ENCODE peak calls at places on chromosomes 12 and 14, in ten cellular contexts. J is CD8-positive, alpha-beta T cell; I is foreskin keratinocyte; C is tibial nerve; Q is caudate nucleus; U is GM23248; S is Panc1; K is Peyer's patch; Y is neural progenitor cell; P is uterus. A is an unnamed sample.

GRCh38 chr14:61103541-61104339 is 122.7 kb downstream of the SLC38A6 start:
- DNase-seq in J (no peak), I (peak; percentile 88), C (no peak), Q (no peak), U (peak; percentile 97), S (peak; percentile 56), K (no peak), Y (peak; percentile 28), P (peak; percentile 60), A (peak; percentile 91)

GRCh38 chr12:40946612-40947194 is 241.4 kb upstream of the PDZRN4 start:
- DNase-seq in J (no peak), I (no peak), C (no peak), Q (no peak), U (peak; percentile 58), S (no peak), K (no peak), Y (peak; percentile 20), P (no peak), A (no peak)

GRCh38 chr12:78703820-78704525 is 160.6 kb upstream of the SYT1 start:
- DNase-seq in J (no peak), I (peak; percentile 90), C (no peak), Q (no peak), U (peak; percentile 90), S (peak; percentile 76), K (no peak), Y (no peak), P (no peak), A (no peak)

GRCh38 chr14:89912667-89913211 is 41.8 kb downstream of the EFCAB11 start:
- DNase-seq in J (no peak), I (peak; percentile 97), C (no peak), Q (no peak), U (peak; percentile 99), S (no peak), K (no peak), Y (no peak), P (peak; percentile 45), A (peak; percentile 72)

GRCh38 chr14:102415671-102416070 is 52.9 kb downstream of the TECPR2 start:
- DNase-seq in J (no peak), I (no peak), C (no peak), Q (peak; percentile 80), U (no peak), S (no peak), K (no peak), Y (no peak), P (no peak), A (no peak)

GRCh38 chr14:68938515-68939423 is 40.3 kb downstream of the ACTN1 start:
- DNase-seq in J (no peak), I (no peak), C (no peak), Q (no peak), U (no peak), S (no peak), K (peak; percentile 72), Y (no peak), P (peak; percentile 55), A (no peak)

GRCh38 chr14:70665448-70666363 is 24.0 kb downstream of the TTC9 start:
- DNase-seq in J (no peak), I (peak; percentile 54), C (no peak), Q (no peak), U (peak; percentile 49), S (no peak), K (peak; percentile 56), Y (peak; percentile 11), P (no peak), A (no peak)

GRCh38 chr14:26548431-26548830 is 49.4 kb downstream of the NOVA1 start:
- DNase-seq in J (no peak), I (no peak), C (no peak), Q (no peak), U (no peak), S (no peak), K (no peak), Y (no peak), P (no peak), A (no peak)

GRCh38 chr12:109289004-109289403 is 20.1 kb downstream of the FOXN4 start:
- DNase-seq in J (no peak), I (no peak), C (no peak), Q (no peak), U (no peak), S (no peak), K (no peak), Y (no peak), P (no peak), A (no peak)

GRCh38 chr12:91836264-91836663 is 309.4 kb downstream of the BTG1 start:
- DNase-seq in J (no peak), I (no peak), C (no peak), Q (no peak), U (no peak), S (no peak), K (no peak), Y (no peak), P (no peak), A (no peak)

GRCh38 chr12:91835693-91836092 is 310.0 kb downstream of the BTG1 start:
- DNase-seq in J (no peak), I (no peak), C (no peak), Q (no peak), U (no peak), S (no peak), K (no peak), Y (no peak), P (no peak), A (no peak)

GRCh38 chr12:91833780-91834359 is 311.8 kb downstream of the BTG1 start:
- DNase-seq in J (no peak), I (no peak), C (no peak), Q (no peak), U (no peak), S (no peak), K (no peak), Y (no peak), P (no peak), A (no peak)

GRCh38 chr12:91841786-91842185 is 303.9 kb downstream of the BTG1 start:
- DNase-seq in J (no peak), I (no peak), C (no peak), Q (no peak), U (no peak), S (no peak), K (no peak), Y (no peak), P (no peak), A (no peak)

DNA sequence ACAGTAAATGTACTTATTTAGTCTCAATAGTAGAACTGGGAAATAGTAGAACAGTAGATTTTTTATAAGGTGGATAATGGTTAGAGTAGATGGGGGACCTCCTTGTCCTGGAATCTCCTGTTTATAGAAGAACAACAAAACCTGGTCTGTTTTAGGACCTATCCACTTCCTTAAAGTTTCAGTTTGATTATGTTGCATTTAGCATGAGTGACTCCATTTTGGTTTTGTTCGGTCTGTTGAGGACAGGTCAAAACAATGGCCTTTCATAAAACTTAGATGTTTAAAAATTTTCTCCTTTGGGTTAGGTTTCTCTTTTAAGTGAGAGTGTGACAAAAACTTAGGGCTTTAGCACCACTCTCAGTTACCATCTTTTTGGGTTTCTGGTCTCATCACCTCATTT is 308.9 kb downstream of the BTG1 start:
- DNase-seq in J (no peak), I (no peak), C (no peak), Q (no peak), U (no peak), S (no peak), K (no peak), Y (no peak), P (no peak), A (no peak)
- H3K27ac ChIP-seq in J (no peak overlapping the region), I (no peak overlapping the region), C (no peak overlapping the region), Q (no peak overlapping the region), U (no peak overlapping the region), S (no peak overlapping the region), K (no peak overlapping the region), Y (no peak overlapping the region), P (no peak overlapping the region), A (no peak overlapping the region)

DNA sequence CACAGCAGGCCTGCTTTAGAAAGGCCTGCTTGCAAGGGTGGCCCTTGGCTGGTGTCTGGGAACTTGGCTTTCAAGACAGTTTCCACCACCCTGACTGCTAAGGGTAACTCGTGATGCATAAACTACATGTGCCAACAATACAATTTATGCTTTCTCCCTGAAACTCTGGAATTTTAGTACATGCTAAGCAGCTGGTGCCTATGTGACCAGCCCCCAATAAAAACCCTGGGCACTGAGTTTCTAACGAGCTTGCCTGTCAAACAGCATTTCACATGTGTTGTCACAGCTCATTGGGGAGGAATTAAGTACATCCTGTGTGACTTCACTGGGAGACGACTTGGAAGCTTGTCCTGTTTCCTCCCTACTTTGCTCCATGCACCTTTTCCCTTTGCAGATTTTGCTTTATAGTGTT is 133.1 kb downstream of the SLC5A8 start:
- DNase-seq in J (no peak), I (no peak), C (no peak), Q (no peak), U (peak; percentile 58), S (no peak), K (no peak), Y (no peak), P (no peak), A (no peak)
- H3K27ac ChIP-seq in J (no peak overlapping the region), I (no peak overlapping the region), C (no peak overlapping the region), Q (no peak overlapping the region), U (no peak overlapping the region), S (no peak overlapping the region), K (no peak overlapping the region), Y (no peak overlapping the region), P (no peak overlapping the region), A (peak overlapping the region; percentile 69)

GRCh38 chr12:54495327-54495726 is 2.2 kb upstream of the NCKAP1L start:
- DNase-seq in J (no peak), I (no peak), C (no peak), Q (no peak), U (no peak), S (no peak), K (no peak), Y (no peak), P (no peak), A (no peak)

GRCh38 chr12:54502485-54502884 is 4.9 kb downstream of the NCKAP1L start:
- DNase-seq in J (no peak), I (no peak), C (no peak), Q (no peak), U (no peak), S (no peak), K (no peak), Y (no peak), P (no peak), A (no peak)

GRCh38 chr12:54497883-54498282 is 331 bp downstream of the NCKAP1L start:
- DNase-seq in J (no peak), I (no peak), C (no peak), Q (no peak), U (no peak), S (no peak), K (no peak), Y (no peak), P (no peak), A (no peak)
- H3K27ac ChIP-seq in J (peak overlapping the region; percentile 57), I (no peak overlapping the region), C (peak overlapping the region; percentile 67), Q (peak overlapping the region; percentile 58), U (no peak overlapping the region), S (no peak overlapping the region), K (peak overlapping the region; percentile 62), Y (no peak overlapping the region), P (no peak overlapping the region), A (no peak overlapping the region)

DNA sequence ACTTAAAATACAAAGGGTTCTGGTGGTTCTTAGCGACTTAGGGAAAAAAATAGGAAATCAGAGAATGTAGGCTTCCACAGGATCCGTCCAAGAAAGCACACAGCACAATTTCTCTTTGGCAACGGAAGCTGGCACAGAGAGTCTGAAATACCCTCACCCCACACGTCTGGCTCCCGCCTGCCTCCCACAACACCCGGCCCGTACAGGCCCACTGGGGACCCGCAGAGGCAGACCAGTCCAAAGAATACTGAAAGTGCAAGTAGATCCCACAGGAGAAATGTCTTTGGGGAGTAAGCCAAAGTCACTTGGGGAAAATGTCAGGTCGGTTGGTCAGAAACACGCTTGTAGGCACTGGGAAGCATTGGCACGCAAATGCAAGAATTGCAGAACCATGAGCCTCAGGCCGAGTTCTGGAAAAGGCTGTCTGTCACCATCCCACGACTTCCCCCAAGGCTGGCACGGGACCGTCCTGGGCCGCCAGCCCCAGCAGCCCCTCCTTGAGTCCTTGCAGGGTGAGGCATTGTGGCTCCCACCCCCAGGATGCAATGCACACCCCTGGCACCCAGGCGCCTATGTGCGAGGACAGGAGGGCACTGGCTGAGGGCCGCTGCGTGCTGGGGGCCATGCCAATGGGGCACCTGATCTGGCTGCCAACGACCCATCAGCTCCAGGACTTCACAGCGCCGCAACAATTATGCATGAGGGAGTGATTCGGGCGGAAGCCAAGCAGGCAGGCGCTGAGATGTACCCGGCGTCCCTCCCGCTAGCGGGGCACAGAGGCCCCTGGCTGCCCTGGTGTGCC is 29.7 kb downstream of the CHGA start:
- DNase-seq in J (no peak), I (no peak), C (no peak), Q (no peak), U (no peak), S (no peak), K (no peak), Y (no peak), P (no peak), A (peak; percentile 70)
- H3K27ac ChIP-seq in J (no peak overlapping the region), I (no peak overlapping the region), C (peak overlapping the region; percentile 63), Q (peak overlapping the region; percentile 28), U (no peak overlapping the region), S (no peak overlapping the region), K (no peak overlapping the region), Y (no peak overlapping the region), P (no peak overlapping the region), A (peak overlapping the region; percentile 79)

A was measured in ascending aorta.